ENCODE peak calls at places on chromosomes 11 and 22, in five cellular contexts. Q is psoas muscle, I is Peyer's patch, F is heart right ventricle, T is AG04450. D is an unnamed sample.

GRCh38 chr11:103609117-103610066 is 427.0 kb upstream of the DDI1 start:
- DNase-seq in Q (no peak), I (no peak), F (no peak), T (peak), D (peak)

GRCh38 chr22:30396871-30397655 is at the start of gene SEC14L2:
- DNase-seq in Q (peak), I (peak), F (peak), T (no peak), D (no peak)

GRCh38 chr11:65573391-65574146 is 1.2 kb downstream of the FAM89B start:
- DNase-seq in Q (no peak), I (no peak), F (no peak), T (no peak), D (no peak)

GRCh38 chr22:17087176-17088131 is 2.7 kb downstream of the IL17RA start:
- DNase-seq in Q (no peak), I (peak), F (no peak), T (peak), D (peak)

GRCh38 chr11:71372693-71373657 is 75.2 kb downstream of the DHCR7 start:
- DNase-seq in Q (no peak), I (no peak), F (no peak), T (peak), D (peak)

GRCh38 chr11:47236482-47236881 is 12.1 kb downstream of the ACP2 start:
- DNase-seq in Q (no peak), I (no peak), F (no peak), T (no peak), D (no peak)

GRCh38 chr11:117621226-117621625 is 175.8 kb downstream of the DSCAML1 start:
- DNase-seq in Q (no peak), I (no peak), F (no peak), T (no peak), D (no peak)

GRCh38 chr11:28632338-28632737 is 524.1 kb downstream of the METTL15 start:
- DNase-seq in Q (no peak), I (no peak), F (no peak), T (no peak), D (no peak)

GRCh38 chr11:6813651-6814050 is 14.2 kb upstream of the OR6A2 start:
- DNase-seq in Q (no peak), I (no peak), F (no peak), T (no peak), D (no peak)

GRCh38 chr11:77559686-77560425 is 29.9 kb upstream of the AQP11 start:
- DNase-seq in Q (no peak), I (peak), F (no peak), T (peak), D (peak)

GRCh38 chr11:3146612-3147256 is 18.4 kb downstream of the OSBPL5 start:
- DNase-seq in Q (no peak), I (no peak), F (no peak), T (no peak), D (no peak)

GRCh38 chr11:120255519-120255866 is 15.6 kb downstream of the POU2F3 start:
- DNase-seq in Q (no peak), I (no peak), F (no peak), T (no peak), D (no peak)

GRCh38 chr11:115377882-115378296 is 126.3 kb downstream of the CADM1 start:
- DNase-seq in Q (no peak), I (no peak), F (no peak), T (no peak), D (no peak)

GRCh38 chr11:67301951-67302516 is 1.3 kb upstream of the SSH3 start:
- DNase-seq in Q (peak), I (peak), F (peak), T (peak), D (no peak)

GRCh38 chr11:86247608-86248007 is 3.1 kb downstream of the EED start:
- DNase-seq in Q (no peak), I (no peak), F (no peak), T (no peak), D (no peak)

GRCh38 chr11:32538804-32539203 is 44.8 kb upstream of the EIF3M start:
- DNase-seq in Q (no peak), I (no peak), F (no peak), T (no peak), D (no peak)

GRCh38 chr11:100981196-100981824 is 148.3 kb downstream of the PGR start:
- DNase-seq in Q (no peak), I (no peak), F (no peak), T (no peak), D (no peak)

GRCh38 chr11:87722756-87723599 is 452.3 kb downstream of the RAB38 start:
- DNase-seq in Q (no peak), I (peak), F (no peak), T (no peak), D (no peak)

GRCh38 chr11:82680252-82680651 is 53.4 kb downstream of the FAM181B start:
- DNase-seq in Q (no peak), I (no peak), F (no peak), T (no peak), D (no peak)

GRCh38 chr11:126512741-126513715 is 157.5 kb downstream of the ST3GAL4 start:
- DNase-seq in Q (no peak), I (no peak), F (no peak), T (no peak), D (no peak)

GRCh38 chr22:29004647-29005371 is 56.8 kb downstream of the C22orf31 start:
- DNase-seq in Q (peak), I (peak), F (peak), T (no peak), D (no peak)

GRCh38 chr11:115963170-115963569 is 459.0 kb upstream of the CADM1 start:
- DNase-seq in Q (no peak), I (no peak), F (no peak), T (no peak), D (no peak)

GRCh38 chr11:118902336-118903203 is 18.9 kb downstream of the CXCR5 start:
- DNase-seq in Q (no peak), I (peak), F (no peak), T (no peak), D (no peak)

GRCh38 chr22:49215840-49216239 is 611.8 kb downstream of the BRD1 start:
- DNase-seq in Q (no peak), I (peak), F (no peak), T (no peak), D (no peak)

GRCh38 chr11:129992161-129992944 is 10.3 kb downstream of the PRDM10 start:
- DNase-seq in Q (no peak), I (peak), F (no peak), T (no peak), D (no peak)

GRCh38 chr22:37182949-37183245 is 5.2 kb downstream of the C1QTNF6 start:
- DNase-seq in Q (peak), I (no peak), F (no peak), T (no peak), D (no peak)

GRCh38 chr22:11626422-11626773 is 3901.6 kb upstream of the OR11H1 start:
- DNase-seq in Q (no peak), I (no peak), F (no peak), T (no peak), D (no peak)

GRCh38 chr11:118715837-118716260 is 36.4 kb upstream of the TREH start:
- DNase-seq in Q (no peak), I (no peak), F (no peak), T (no peak), D (no peak)

GRCh38 chr22:50169774-50170341 is 673 bp upstream of the PANX2 start:
- DNase-seq in Q (peak), I (no peak), F (no peak), T (no peak), D (no peak)

GRCh38 chr11:67272327-67273259 is 6.3 kb downstream of the GRK2 start:
- DNase-seq in Q (no peak), I (peak), F (peak), T (no peak), D (no peak)

GRCh38 chr22:17829691-17830040 is 55.4 kb upstream of the BID start:
- DNase-seq in Q (no peak), I (no peak), F (no peak), T (no peak), D (no peak)

GRCh38 chr11:304915-305833 is 2.4 kb upstream of the IFITM2 start:
- DNase-seq in Q (peak), I (peak), F (peak), T (peak), D (peak)

GRCh38 chr11:59182457-59183151 is 10.7 kb downstream of the DTX4 start:
- DNase-seq in Q (no peak), I (peak), F (no peak), T (no peak), D (no peak)
- TF ChIP-seq CTCF in Q (no peak), I (peak), F (peak), T (peak), D (no peak)

DNA sequence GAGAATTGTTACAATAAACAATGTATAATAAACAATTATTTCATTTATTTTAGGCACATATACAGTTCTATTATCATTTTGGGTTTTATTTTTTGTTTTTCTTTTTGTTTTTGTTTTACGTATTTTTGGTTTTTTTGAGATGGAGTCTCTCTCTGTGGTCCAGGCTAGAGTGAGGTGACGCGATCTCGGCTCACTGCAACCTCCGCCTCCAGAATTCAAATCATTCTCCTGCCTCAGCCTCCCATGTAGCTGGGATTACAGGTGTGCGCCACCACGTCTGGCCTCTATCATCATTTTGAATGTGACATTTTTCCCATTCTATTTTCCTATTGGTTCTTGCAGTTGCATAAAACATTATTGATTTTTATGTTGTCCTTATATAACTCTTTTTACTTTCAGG is 20.4 kb upstream of the OR52A1 start:
- DNase-seq in Q (no peak), I (no peak), F (no peak), T (no peak), D (no peak)
- TF ChIP-seq CTCF in Q (no peak), I (no peak), F (no peak), T (no peak), D (no peak)

DNA sequence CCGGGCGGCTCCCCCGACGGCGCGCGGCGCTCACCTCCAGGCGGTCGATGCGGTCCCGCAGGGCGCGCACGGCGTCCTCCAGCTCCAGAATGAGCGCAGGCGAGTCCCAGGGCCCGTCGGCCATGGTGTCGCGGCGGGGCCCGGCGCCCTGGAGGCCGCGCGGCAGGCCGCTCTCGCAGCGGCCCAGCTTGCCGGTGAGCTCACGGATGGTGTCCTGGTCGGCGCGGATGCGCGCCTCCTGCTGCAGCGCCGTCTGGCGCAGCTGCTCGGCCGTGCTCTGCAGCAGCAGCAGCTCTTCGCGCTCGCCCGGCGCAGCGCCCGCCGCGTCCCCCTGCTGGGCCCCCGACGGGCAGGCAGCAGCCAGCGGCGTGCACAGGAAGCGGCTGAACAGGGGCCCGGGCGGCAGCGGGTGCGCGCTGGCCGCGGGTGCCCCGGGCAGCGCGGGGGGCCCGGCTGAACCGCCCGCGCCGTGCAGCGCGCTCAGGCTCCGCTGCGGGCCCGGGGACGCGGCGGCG is 570 bp downstream of the NPTXR start:
- DNase-seq in Q (peak), I (peak), F (peak), T (peak), D (no peak)
- TF ChIP-seq CTCF in Q (peak), I (peak), F (peak), T (peak), D (peak)

GRCh38 chr11:27304514-27304913 is 58.5 kb downstream of the CCDC34 start:
- DNase-seq in Q (no peak), I (no peak), F (no peak), T (no peak), D (no peak)
- TF ChIP-seq CTCF in Q (no peak), I (no peak), F (no peak), T (no peak), D (no peak)

GRCh38 chr22:27239520-27239919 is 562.0 kb downstream of the MN1 start:
- DNase-seq in Q (no peak), I (no peak), F (no peak), T (no peak), D (no peak)

GRCh38 chr22:27241430-27242110 is 560.0 kb downstream of the MN1 start:
- DNase-seq in Q (no peak), I (no peak), F (peak), T (no peak), D (no peak)

GRCh38 chr22:27240298-27240885 is 561.2 kb downstream of the MN1 start:
- DNase-seq in Q (no peak), I (no peak), F (no peak), T (no peak), D (no peak)

GRCh38 chr22:27237342-27237741 is 564.2 kb downstream of the MN1 start:
- DNase-seq in Q (no peak), I (no peak), F (no peak), T (no peak), D (no peak)

GRCh38 chr22:27238935-27239510 is 562.5 kb downstream of the MN1 start:
- DNase-seq in Q (peak), I (no peak), F (peak), T (peak), D (peak)
- TF ChIP-seq CTCF in Q (no peak), I (no peak), F (no peak), T (no peak), D (no peak)

GRCh38 chr11:20632169-20632532 is 32.7 kb downstream of the SLC6A5 start:
- DNase-seq in Q (no peak), I (no peak), F (no peak), T (no peak), D (no peak)

GRCh38 chr11:20638074-20638473 is 31.3 kb upstream of the NELL1 start:
- DNase-seq in Q (no peak), I (no peak), F (no peak), T (no peak), D (no peak)

GRCh38 chr11:20634781-20635180 is 34.6 kb upstream of the NELL1 start:
- DNase-seq in Q (no peak), I (no peak), F (no peak), T (no peak), D (no peak)

GRCh38 chr11:20631525-20632168 is 32.2 kb downstream of the SLC6A5 start:
- DNase-seq in Q (no peak), I (no peak), F (no peak), T (no peak), D (no peak)

DNA sequence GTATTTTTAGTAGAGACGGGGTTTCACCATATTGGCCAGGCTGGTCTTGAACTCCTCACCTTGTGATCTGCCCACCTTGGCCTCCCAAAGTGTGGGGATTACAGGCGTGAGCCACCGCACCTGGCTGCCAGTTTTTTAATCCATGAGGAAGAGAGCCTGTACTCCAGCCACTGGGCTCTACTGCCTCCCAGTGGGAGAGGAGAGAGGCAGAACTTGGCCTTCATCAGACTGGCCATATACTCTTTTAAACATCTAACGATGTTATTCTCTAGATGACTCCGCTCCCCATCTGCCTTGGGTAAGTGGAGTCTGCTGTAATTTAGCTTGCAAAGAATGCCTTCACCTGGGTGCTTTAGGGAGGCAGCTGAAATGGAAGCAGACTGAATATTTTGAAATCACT is 34.6 kb downstream of the SLC6A5 start:
- DNase-seq in Q (no peak), I (no peak), F (no peak), T (no peak), D (no peak)
- TF ChIP-seq CTCF in Q (no peak), I (peak), F (no peak), T (no peak), D (no peak)

DNA sequence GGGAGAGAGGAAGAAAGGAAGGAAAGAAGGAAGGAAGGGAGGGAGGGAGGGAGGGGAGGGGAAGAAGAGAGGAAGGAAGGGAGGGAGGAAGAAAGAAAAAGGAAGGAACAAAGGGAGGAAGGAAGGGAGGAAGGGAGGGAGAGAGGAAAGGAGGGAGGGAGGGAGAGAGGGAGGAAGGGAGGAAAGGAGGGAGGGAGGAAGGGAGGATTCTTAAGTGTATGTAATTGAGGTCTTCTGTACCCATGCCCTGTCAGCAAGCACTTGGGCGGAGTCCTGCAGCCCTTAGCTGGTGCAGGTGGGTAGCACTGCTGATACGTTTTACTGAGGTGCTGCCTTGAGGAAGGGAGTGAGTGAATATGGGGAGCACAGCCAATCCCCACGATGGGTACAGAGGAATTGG is 56.9 kb upstream of the RASD2 start:
- DNase-seq in Q (no peak), I (no peak), F (no peak), T (no peak), D (no peak)
- TF ChIP-seq CTCF in Q (no peak), I (no peak), F (no peak), T (no peak), D (no peak)

DNA sequence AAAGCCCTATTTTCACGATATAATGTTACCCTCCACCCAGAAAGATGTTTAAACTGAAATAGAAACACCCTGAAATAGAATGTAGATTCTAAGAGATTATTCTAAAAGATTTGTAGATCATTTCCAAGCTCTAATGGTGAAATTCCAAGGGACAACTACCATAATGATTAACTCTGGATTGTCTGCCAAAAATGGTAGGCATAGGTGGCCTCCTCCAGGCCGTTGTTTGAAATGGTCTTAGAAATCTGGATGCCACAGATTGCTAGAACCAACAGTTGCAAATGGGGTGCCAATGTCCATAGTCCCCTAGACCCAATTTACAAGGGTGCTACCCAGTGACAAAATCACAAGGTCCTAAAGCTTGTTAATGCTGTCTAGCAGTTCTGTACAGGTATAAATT is 6.7 kb upstream of the SLC6A5 start:
- DNase-seq in Q (no peak), I (no peak), F (no peak), T (no peak), D (no peak)
- TF ChIP-seq CTCF in Q (no peak), I (no peak), F (no peak), T (no peak), D (no peak)

DNA sequence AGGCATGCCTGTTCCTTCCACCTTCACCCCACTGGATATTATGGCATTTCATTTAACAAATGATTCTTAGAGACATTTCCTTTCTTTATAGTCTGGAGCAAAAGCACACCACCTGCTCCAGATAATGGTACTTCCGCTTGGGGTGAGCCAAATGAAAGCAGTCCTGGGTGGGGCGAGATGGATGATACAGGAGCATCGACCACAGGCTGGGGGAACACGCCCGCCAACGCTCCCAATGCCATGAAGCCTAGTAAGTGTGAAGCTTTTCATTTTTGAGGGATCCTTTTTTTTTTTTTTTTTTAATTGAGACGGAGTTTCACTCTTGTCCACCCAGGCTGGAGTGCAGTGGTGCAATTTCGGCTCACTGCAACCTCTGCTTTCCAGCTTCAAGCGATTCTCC is 76.3 kb upstream of the ADSL start:
- DNase-seq in Q (no peak), I (no peak), F (no peak), T (no peak), D (no peak)
- TF ChIP-seq CTCF in Q (no peak), I (no peak), F (no peak), T (no peak), D (no peak)

DNA sequence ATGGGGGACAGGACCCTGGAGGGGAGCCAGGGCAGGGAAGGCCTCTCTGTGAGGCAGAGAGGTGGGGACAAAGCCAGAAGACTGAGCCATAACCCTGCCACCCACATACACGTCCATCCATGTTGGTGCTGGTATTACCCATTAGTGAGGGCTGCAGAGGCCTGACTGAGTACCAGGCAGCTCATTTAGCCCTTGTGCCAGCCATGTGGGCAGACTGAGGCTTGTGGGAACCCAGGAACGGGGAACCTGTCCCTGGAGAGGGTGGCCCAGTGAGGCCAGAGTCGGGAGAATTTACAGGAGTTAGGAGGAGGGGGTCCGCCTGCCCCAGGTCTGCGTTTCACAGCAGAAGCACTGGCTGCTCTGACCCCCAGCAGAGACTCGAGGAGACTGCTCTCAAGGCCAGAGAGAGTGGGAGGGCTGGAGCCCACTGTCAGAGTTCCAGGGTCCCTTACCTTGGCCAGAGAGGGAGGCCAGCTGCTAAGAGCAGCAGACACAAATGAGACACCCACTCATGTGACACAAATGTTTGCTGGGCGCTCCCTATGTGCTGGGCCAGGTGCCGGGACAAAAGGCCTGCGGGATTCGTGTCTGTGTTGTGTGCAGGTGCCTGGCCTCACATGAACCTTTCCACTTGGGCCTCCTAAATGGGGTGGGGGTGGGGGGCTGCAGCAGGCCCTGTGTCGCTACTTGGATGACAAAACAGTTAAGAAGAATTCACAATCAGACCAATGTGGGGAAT is 2.7 kb upstream of the TNFRSF13C start:
- DNase-seq in Q (no peak), I (peak), F (no peak), T (no peak), D (no peak)
- TF ChIP-seq CTCF in Q (no peak), I (no peak), F (no peak), T (no peak), D (no peak)